ENCODE peak calls at places on chromosomes 3 and 15, in ten cellular contexts. B is RWPE1, K is GM23338, T is fibroblast of pulmonary artery, H is upper lobe of left lung, N is WTC11, F is cardiac muscle cell, M is upper lobe of right lung, L is fibroblast of the aortic adventitia, P is body of pancreas. Y is an unnamed sample.

GRCh38 chr3:187130346-187131066 is 8.8 kb downstream of the RPL39L start:
- DNase-seq in B (peak; percentile 52), K (no peak), T (peak; percentile 89), H (no peak), N (no peak), F (no peak), M (no peak), L (peak; percentile 79), P (no peak), Y (no peak)

GRCh38 chr3:114171677-114172076 is 7.2 kb downstream of the DRD3 start:
- DNase-seq in B (no peak), K (no peak), T (no peak), H (peak; percentile 35), N (no peak), F (no peak), M (no peak), L (no peak), P (no peak), Y (no peak)

GRCh38 chr3:165195628-165196576 is at the start of gene SLITRK3:
- DNase-seq in B (no peak), K (peak; percentile 60), T (no peak), H (peak; percentile 84), N (no peak), F (peak; percentile 19), M (peak; percentile 52), L (no peak), P (no peak), Y (no peak)

GRCh38 chr15:80436511-80437307 is 32.5 kb downstream of the ARNT2 start:
- DNase-seq in B (peak; percentile 88), K (no peak), T (peak; percentile 14), H (no peak), N (no peak), F (no peak), M (peak; percentile 26), L (no peak), P (no peak), Y (no peak)

GRCh38 chr15:36210426-36210825 is 369.0 kb upstream of the CDIN1 start:
- DNase-seq in B (no peak), K (no peak), T (no peak), H (no peak), N (no peak), F (no peak), M (no peak), L (no peak), P (no peak), Y (no peak)

GRCh38 chr15:42065478-42065877 is 28.9 kb downstream of the PLA2G4D start:
- DNase-seq in B (no peak), K (no peak), T (no peak), H (no peak), N (no peak), F (no peak), M (no peak), L (no peak), P (no peak), Y (no peak)

GRCh38 chr15:52651868-52652267 is 27.3 kb downstream of the ATOSA start:
- DNase-seq in B (peak; percentile 88), K (peak; percentile 77), T (peak; percentile 96), H (no peak), N (peak; percentile 39), F (peak; percentile 78), M (no peak), L (peak; percentile 90), P (peak; percentile 62), Y (no peak)

GRCh38 chr3:38707730-38708129 is 58.2 kb upstream of the SCN5A start:
- DNase-seq in B (peak; percentile 2), K (peak; percentile 48), T (no peak), H (no peak), N (peak; percentile 30), F (no peak), M (no peak), L (no peak), P (no peak), Y (no peak)

GRCh38 chr3:51391566-51392300 is 648 bp downstream of the RBM15B start:
- DNase-seq in B (no peak), K (peak; percentile 51), T (peak; percentile 46), H (peak; percentile 90), N (peak; percentile 41), F (peak; percentile 46), M (peak; percentile 78), L (no peak), P (peak; percentile 39), Y (no peak)

GRCh38 chr3:59064276-59064675 is 14.5 kb upstream of the CFAP20DC start:
- DNase-seq in B (no peak), K (peak; percentile 54), T (no peak), H (no peak), N (peak; percentile 32), F (no peak), M (no peak), L (no peak), P (no peak), Y (no peak)

GRCh38 chr3:128339491-128340012 is 127.1 kb downstream of the DNAJB8 start:
- DNase-seq in B (no peak), K (no peak), T (no peak), H (no peak), N (no peak), F (no peak), M (no peak), L (no peak), P (no peak), Y (no peak)

GRCh38 chr3:117409256-117409655 is 699.7 kb downstream of the TUSC7 start:
- DNase-seq in B (no peak), K (no peak), T (no peak), H (no peak), N (no peak), F (no peak), M (no peak), L (no peak), P (no peak), Y (no peak)

GRCh38 chr3:117408811-117409210 is 699.2 kb downstream of the TUSC7 start:
- DNase-seq in B (no peak), K (no peak), T (peak; percentile 28), H (no peak), N (no peak), F (no peak), M (no peak), L (peak; percentile 43), P (no peak), Y (no peak)

GRCh38 chr3:117409701-117410459 is 700.3 kb downstream of the TUSC7 start:
- DNase-seq in B (no peak), K (no peak), T (peak; percentile 1), H (no peak), N (no peak), F (no peak), M (no peak), L (no peak), P (no peak), Y (no peak)

GRCh38 chr3:117404756-117405155 is 695.2 kb downstream of the TUSC7 start:
- DNase-seq in B (no peak), K (no peak), T (no peak), H (no peak), N (no peak), F (no peak), M (no peak), L (no peak), P (no peak), Y (no peak)

DNA sequence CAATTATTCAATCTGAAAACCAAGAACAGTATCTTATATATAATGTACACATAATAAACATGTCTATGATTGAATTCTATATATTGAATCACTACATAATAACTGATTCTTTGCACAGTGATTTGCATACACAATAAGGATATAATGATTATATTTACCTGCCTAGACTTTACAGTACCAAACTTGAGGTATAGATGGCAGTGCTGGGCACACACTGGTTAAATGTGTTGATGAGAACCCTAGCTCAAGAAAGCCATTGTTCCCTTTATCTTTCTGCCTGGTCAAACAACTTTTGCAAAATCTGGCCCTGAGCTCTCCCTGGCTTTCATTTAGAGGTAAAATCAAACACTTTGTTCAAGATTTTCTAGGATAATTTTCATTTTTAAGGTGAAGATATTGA is 697.7 kb downstream of the TUSC7 start:
- DNase-seq in B (peak; percentile 5), K (peak; percentile 69), T (peak; percentile 32), H (no peak), N (no peak), F (peak; percentile 37), M (no peak), L (peak; percentile 50), P (no peak), Y (no peak)
- TF ChIP-seq CTCF in B (no peak), K (peak; percentile 68), T (peak; percentile 43), H (no peak), N (peak; percentile 31), F (peak; percentile 37), M (no peak), L (peak; percentile 53), P (peak; percentile 30), Y (peak; percentile 64)

DNA sequence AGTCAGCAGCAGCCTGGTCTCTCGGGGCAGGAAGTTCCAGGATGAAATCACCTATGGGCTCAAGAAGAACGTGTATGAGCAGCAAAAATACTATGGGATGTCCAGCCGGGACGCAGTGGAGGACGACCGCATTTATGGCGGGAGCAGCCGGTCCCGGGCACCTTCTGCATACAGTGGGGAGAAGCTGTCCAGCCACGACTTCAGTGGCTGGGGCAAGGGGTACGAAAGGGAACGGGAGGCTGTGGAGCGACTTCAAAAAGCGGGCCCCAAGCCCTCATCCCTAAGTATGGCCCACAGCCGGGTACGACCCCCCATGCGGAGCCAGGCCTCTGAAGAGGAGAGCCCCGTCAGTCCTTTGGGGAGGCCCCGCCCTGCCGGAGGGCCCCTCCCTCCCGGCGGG is 12.1 kb upstream of the APEH start:
- DNase-seq in B (no peak), K (no peak), T (no peak), H (no peak), N (no peak), F (no peak), M (no peak), L (no peak), P (no peak), Y (no peak)
- TF ChIP-seq CTCF in B (no peak), K (no peak), T (no peak), H (no peak), N (no peak), F (no peak), M (no peak), L (no peak), P (no peak), Y (no peak)

DNA sequence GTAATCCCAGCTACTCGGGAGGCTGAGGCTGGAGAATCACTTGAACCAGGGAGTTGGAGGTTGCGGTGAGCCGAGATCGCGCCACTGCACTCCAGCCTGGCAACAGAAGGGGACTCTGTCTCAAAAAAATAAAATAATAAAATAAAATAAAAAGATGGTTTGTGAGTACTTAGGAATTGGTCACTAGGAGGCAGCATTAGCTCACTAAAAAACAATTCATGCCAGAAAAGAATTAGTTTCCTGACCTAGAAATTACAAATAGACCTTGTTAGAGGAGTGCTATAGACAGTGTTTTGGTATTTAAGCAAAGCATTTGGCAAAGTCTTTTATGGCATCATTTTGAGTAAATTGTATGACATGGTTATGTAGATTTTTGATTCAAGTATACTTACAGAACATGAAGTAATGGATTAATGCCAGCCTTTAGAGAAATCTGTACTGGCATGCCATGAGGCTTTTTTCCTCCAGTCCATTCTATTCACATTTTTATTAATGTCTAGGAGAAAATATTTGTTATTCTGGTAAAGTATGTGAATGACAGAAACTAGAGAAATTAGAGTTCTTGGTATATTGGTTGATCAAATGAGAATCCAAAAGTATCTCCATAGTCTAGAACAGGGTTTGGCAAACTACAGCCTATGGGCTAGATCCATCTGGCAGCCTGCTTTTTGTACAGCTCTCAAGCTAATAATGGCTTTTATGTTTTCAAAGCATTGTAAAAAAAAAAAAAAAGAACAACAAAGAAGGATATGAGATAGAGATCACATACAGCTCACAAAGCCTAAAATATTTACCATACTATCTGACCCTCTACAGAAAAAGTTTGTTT is 81.6 kb downstream of the LRRC49 start:
- DNase-seq in B (peak; percentile 17), K (peak; percentile 67), T (peak; percentile 82), H (no peak), N (no peak), F (peak; percentile 25), M (no peak), L (peak; percentile 86), P (no peak), Y (no peak)
- TF ChIP-seq CTCF in B (peak; percentile 28), K (peak; percentile 63), T (peak; percentile 50), H (no peak), N (peak; percentile 34), F (peak; percentile 45), M (peak; percentile 30), L (peak; percentile 51), P (peak; percentile 35), Y (peak; percentile 68)

GRCh38 chr3:25468866-25469319 is 40.8 kb downstream of the RARB start:
- DNase-seq in B (no peak), K (peak; percentile 43), T (peak; percentile 84), H (peak; percentile 75), N (peak; percentile 25), F (peak; percentile 52), M (no peak), L (peak; percentile 73), P (peak; percentile 25), Y (no peak)
- TF ChIP-seq CTCF in B (no peak), K (peak; percentile 34), T (peak; percentile 33), H (peak; percentile 35), N (no peak), F (peak; percentile 25), M (peak; percentile 25), L (peak; percentile 26), P (no peak), Y (peak; percentile 68)

Y was measured in type B pancreatic cell.